ENCODE peak calls at places on chromosomes 11 and 22, in four cellular contexts. G is activated CD4-positive, alpha-beta T cell treated with anti-CD3 and anti-CD28 coated beads for 48 hours; V is germinal center; W is AG10803. X is an unnamed sample.

GRCh38 chr11:118010738-118011461 is 24.7 kb downstream of the IL10RA start:
- DNase-seq in G (no peak), V (peak; percentile 85), W (no peak), X (peak; percentile 55)

GRCh38 chr11:10606536-10607208 is 38.2 kb upstream of the LYVE1 start:
- DNase-seq in G (no peak), V (peak; percentile 55), W (peak; percentile 74), X (no peak)

GRCh38 chr11:13461291-13461690 is 1.7 kb downstream of the BTBD10 start:
- DNase-seq in G (no peak), V (no peak), W (no peak), X (no peak)

GRCh38 chr11:108559340-108559739 is 34.2 kb downstream of the EXPH5 start:
- DNase-seq in G (no peak), V (no peak), W (peak; percentile 88), X (no peak)

GRCh38 chr11:80261776-80262175 is 820.9 kb upstream of the TENM4 start:
- DNase-seq in G (no peak), V (no peak), W (no peak), X (no peak)

GRCh38 chr22:44351685-44352377 is 39.1 kb upstream of the SHISAL1 start:
- DNase-seq in G (peak; percentile 72), V (no peak), W (peak; percentile 94), X (no peak)

GRCh38 chr11:119619665-119620064 is 109.3 kb downstream of the NECTIN1 start:
- DNase-seq in G (no peak), V (no peak), W (no peak), X (no peak)

GRCh38 chr11:35610636-35611035 is 7.6 kb upstream of the FJX1 start:
- DNase-seq in G (no peak), V (no peak), W (no peak), X (no peak)

GRCh38 chr11:69382131-69383128 is 88.5 kb downstream of the MYEOV start:
- DNase-seq in G (no peak), V (peak; percentile 44), W (no peak), X (peak; percentile 97)

GRCh38 chr22:49156662-49157285 is 670.9 kb downstream of the BRD1 start:
- DNase-seq in G (no peak), V (no peak), W (no peak), X (no peak)

GRCh38 chr11:47591764-47592163 is 2.4 kb downstream of the C1QTNF4 start:
- DNase-seq in G (no peak), V (no peak), W (no peak), X (no peak)

GRCh38 chr11:126426820-126427749 is 71.6 kb downstream of the ST3GAL4 start:
- DNase-seq in G (no peak), V (no peak), W (no peak), X (no peak)

GRCh38 chr11:118275184-118275583 is 11.1 kb upstream of the MPZL2 start:
- DNase-seq in G (no peak), V (no peak), W (no peak), X (no peak)

X was measured in K562.